ENCODE peak calls at places on chromosomes 4 and X, in nine cellular contexts. R is neural crest cell; T is CD4-positive, alpha-beta T cell; M is ovary; K is mammary epithelial cell; G is psoas muscle; Q is neural progenitor cell; O is HL-60; E is fibroblast of mammary gland. I is an unnamed sample.

GRCh38 chrX:56978172-56978571 is 17.2 kb downstream of the SPIN3 start:
- DNase-seq in R (peak; percentile 12), T (peak; percentile 12), M (no peak), K (peak; percentile 63), G (no peak), Q (peak; percentile 7), O (peak; percentile 53), E (peak; percentile 57), I (no peak)

GRCh38 chr4:40909363-40909876 is 159.7 kb downstream of the NSUN7 start:
- DNase-seq in R (no peak), T (no peak), M (no peak), K (peak; percentile 81), G (no peak), Q (no peak), O (no peak), E (peak; percentile 83), I (no peak)

GRCh38 chr4:136438645-136439044 is 1093.6 kb downstream of the PCDH18 start:
- DNase-seq in R (no peak), T (no peak), M (no peak), K (no peak), G (no peak), Q (no peak), O (no peak), E (no peak), I (no peak)

GRCh38 chr4:168656055-168656660 is 159.3 kb downstream of the PALLD start:
- DNase-seq in R (no peak), T (no peak), M (no peak), K (peak; percentile 82), G (no peak), Q (no peak), O (no peak), E (peak; percentile 95), I (no peak)

GRCh38 chr4:66929748-66930147 is 615.6 kb downstream of the CENPC start:
- DNase-seq in R (no peak), T (no peak), M (no peak), K (no peak), G (no peak), Q (no peak), O (no peak), E (no peak), I (no peak)

GRCh38 chrX:110786486-110786885 is 9.1 kb downstream of the CHRDL1 start:
- DNase-seq in R (no peak), T (no peak), M (no peak), K (no peak), G (no peak), Q (no peak), O (no peak), E (peak; percentile 47), I (no peak)

GRCh38 chrX:122622800-122623199 is 561.3 kb upstream of the GRIA3 start:
- DNase-seq in R (no peak), T (no peak), M (no peak), K (no peak), G (no peak), Q (peak; percentile 30), O (no peak), E (no peak), I (no peak)

GRCh38 chrX:39532761-39533160 is 565.0 kb downstream of the BCOR start:
- DNase-seq in R (no peak), T (no peak), M (no peak), K (no peak), G (no peak), Q (no peak), O (no peak), E (no peak), I (no peak)

GRCh38 chrX:9829308-9830267 is 43.4 kb downstream of the SHROOM2 start:
- DNase-seq in R (no peak), T (no peak), M (no peak), K (peak; percentile 92), G (no peak), Q (no peak), O (no peak), E (peak; percentile 56), I (no peak)

GRCh38 chr4:1179089-1179441 is 6.7 kb upstream of the SPON2 start:
- DNase-seq in R (no peak), T (no peak), M (no peak), K (no peak), G (no peak), Q (no peak), O (no peak), E (no peak), I (no peak)

GRCh38 chr4:105520819-105521790 is 31.3 kb upstream of the ARHGEF38 start:
- DNase-seq in R (peak; percentile 43), T (no peak), M (no peak), K (peak; percentile 36), G (no peak), Q (peak; percentile 68), O (peak; percentile 41), E (peak; percentile 47), I (no peak)

GRCh38 chr4:168257663-168258235 is 60.8 kb downstream of the DDX60 start:
- DNase-seq in R (no peak), T (no peak), M (no peak), K (no peak), G (no peak), Q (no peak), O (peak; percentile 9), E (no peak), I (no peak)

GRCh38 chrX:106670631-106671030 is 55.9 kb upstream of the RNF128 start:
- DNase-seq in R (no peak), T (no peak), M (no peak), K (no peak), G (no peak), Q (no peak), O (no peak), E (peak; percentile 23), I (no peak)

GRCh38 chr4:139391731-139392130 is 62.2 kb upstream of the RAB33B start:
- DNase-seq in R (no peak), T (no peak), M (no peak), K (no peak), G (no peak), Q (no peak), O (no peak), E (no peak), I (no peak)

GRCh38 chr4:182770969-182771330 is 146.2 kb downstream of the DCTD start:
- DNase-seq in R (no peak), T (no peak), M (no peak), K (no peak), G (no peak), Q (peak; percentile 60), O (no peak), E (no peak), I (no peak)

GRCh38 chr4:34250562-34250961 is 1993.8 kb downstream of the ARAP2 start:
- DNase-seq in R (no peak), T (no peak), M (no peak), K (peak; percentile 51), G (no peak), Q (no peak), O (no peak), E (peak; percentile 93), I (no peak)

DNA sequence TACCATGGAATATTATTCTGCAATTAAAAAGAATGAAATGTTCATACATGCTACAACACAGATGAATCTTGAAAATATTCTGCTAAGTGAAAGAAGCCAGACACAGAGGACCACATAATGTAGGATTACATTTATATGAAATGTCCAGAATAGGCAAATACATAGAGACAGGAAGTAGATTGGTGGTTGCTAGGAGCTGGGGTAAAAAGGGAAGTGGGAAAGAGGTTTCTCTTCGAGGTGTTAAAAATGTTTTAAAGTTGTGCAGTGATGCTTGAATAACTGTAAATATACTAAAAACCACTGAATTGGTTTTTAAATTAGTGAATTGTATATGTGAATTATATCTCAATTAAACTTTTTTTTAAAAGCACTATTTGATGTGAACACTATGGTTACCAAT is 3.6 kb upstream of the NXT2 start:
- DNase-seq in R (no peak), T (no peak), M (no peak), K (no peak), G (no peak), Q (no peak), O (peak; percentile 14), E (no peak), I (no peak)
- TF ChIP-seq CTCF in R (no peak), T (no peak), M (no peak), K (no peak), G (no peak), Q (no peak), O (no peak), E (no peak), I (no peak)

GRCh38 chr4:48275247-48275646 is 5.6 kb upstream of the TEC start:
- DNase-seq in R (no peak), T (no peak), M (no peak), K (peak; percentile 24), G (no peak), Q (peak; percentile 12), O (peak; percentile 30), E (peak; percentile 64), I (no peak)
- TF ChIP-seq CTCF in R (peak; percentile 37), T (no peak), M (no peak), K (peak; percentile 77), G (peak; percentile 19), Q (peak; percentile 61), O (peak; percentile 66), E (peak; percentile 91), I (peak; percentile 24)

GRCh38 chrX:51336584-51336983 is 4.0 kb downstream of the NUDT10 start:
- DNase-seq in R (no peak), T (no peak), M (peak; percentile 16), K (peak; percentile 25), G (no peak), Q (peak; percentile 71), O (peak; percentile 29), E (peak; percentile 57), I (peak; percentile 14)
- TF ChIP-seq CTCF in R (peak; percentile 66), T (peak; percentile 58), M (peak; percentile 19), K (peak; percentile 53), G (peak; percentile 38), Q (peak; percentile 60), O (peak; percentile 11), E (peak; percentile 56), I (peak; percentile 46)

GRCh38 chr4:17447675-17448298 is 64.1 kb downstream of the QDPR start:
- DNase-seq in R (peak; percentile 58), T (peak; percentile 23), M (no peak), K (peak; percentile 51), G (no peak), Q (peak; percentile 84), O (peak; percentile 57), E (peak; percentile 86), I (peak; percentile 40)
- TF ChIP-seq CTCF in R (peak; percentile 82), T (peak; percentile 73), M (no peak), K (peak; percentile 71), G (peak; percentile 46), Q (peak; percentile 82), O (peak; percentile 75), E (peak; percentile 88), I (peak; percentile 86)

GRCh38 chr4:39576268-39576667 is 49.0 kb upstream of the UGDH start:
- DNase-seq in R (no peak), T (no peak), M (no peak), K (no peak), G (no peak), Q (no peak), O (no peak), E (no peak), I (no peak)
- TF ChIP-seq CTCF in R (no peak), T (no peak), M (no peak), K (no peak), G (no peak), Q (no peak), O (no peak), E (no peak), I (no peak)

DNA sequence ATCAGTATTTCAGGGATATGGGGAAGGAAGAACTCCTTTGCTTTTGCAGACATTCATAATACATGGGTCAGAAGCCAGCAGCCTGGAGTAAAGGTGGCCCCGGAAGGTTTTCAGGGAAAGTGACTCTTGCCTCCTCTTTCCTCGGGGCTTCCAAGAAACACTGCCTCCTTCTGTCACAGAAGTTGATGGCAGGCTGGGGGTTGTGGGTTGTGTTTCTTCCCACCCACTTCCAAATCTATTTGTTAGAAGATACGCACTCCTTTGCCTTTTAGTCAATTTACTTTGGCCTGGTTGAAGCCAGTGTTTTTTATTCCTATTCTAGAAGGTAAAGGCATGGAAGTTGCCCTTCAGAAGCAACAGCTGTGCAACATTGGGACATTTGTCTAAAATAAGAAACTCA is 19.7 kb downstream of the KIT start:
- DNase-seq in R (no peak), T (no peak), M (no peak), K (no peak), G (no peak), Q (peak; percentile 17), O (no peak), E (no peak), I (no peak)
- TF ChIP-seq CTCF in R (no peak), T (no peak), M (no peak), K (no peak), G (no peak), Q (peak; percentile 31), O (no peak), E (no peak), I (no peak)